ENCODE peak calls at places on chromosome 11, in nine cellular contexts. One of them, this sample, is unnamed.
A peak's percentile ranks its signal among the peaks of the same experiment; 100 is the strongest.

GRCh38 chr11:130581631-130582030 is 133.2 kb downstream of the ADAMTS15 start:
- DNase-seq in GM12865: peak; percentile 15
- DNase-seq in uterus: no peak
- DNase-seq in HCT116: no peak
- DNase-seq in cardiac fibroblast: peak; percentile 25
- DNase-seq in bronchial epithelial cell: peak; percentile 15
- DNase-seq in fibroblast of lung: peak; percentile 62
- DNase-seq in GM13977: no peak
- DNase-seq in pancreas: no peak
- DNase-seq in this sample: no peak

GRCh38 chr11:62108017-62108750 is 15.6 kb upstream of the INCENP start:
- DNase-seq in pancreas: no peak
- DNase-seq in cardiac fibroblast: peak; percentile 86
- DNase-seq in fibroblast of lung: peak; percentile 62
- DNase-seq in GM12865: peak; percentile 74
- DNase-seq in HCT116: peak; percentile 59
- DNase-seq in GM13977: peak; percentile 54
- DNase-seq in bronchial epithelial cell: peak; percentile 58
- DNase-seq in uterus: peak; percentile 53
- DNase-seq in this sample: peak; percentile 59

GRCh38 chr11:110710520-110711381 is 1.5 kb downstream of the ARHGAP20 start:
- DNase-seq in pancreas: peak; percentile 45
- DNase-seq in GM13977: no peak
- DNase-seq in bronchial epithelial cell: peak; percentile 34
- DNase-seq in GM12865: no peak
- DNase-seq in fibroblast of lung: peak; percentile 43
- DNase-seq in HCT116: no peak
- DNase-seq in uterus: peak; percentile 49
- DNase-seq in cardiac fibroblast: peak; percentile 28
- DNase-seq in this sample: peak; percentile 81

GRCh38 chr11:26527685-26528084 is 44.4 kb downstream of the MUC15 start:
- DNase-seq in GM13977: no peak
- DNase-seq in fibroblast of lung: no peak
- DNase-seq in bronchial epithelial cell: no peak
- DNase-seq in pancreas: no peak
- DNase-seq in HCT116: no peak
- DNase-seq in cardiac fibroblast: no peak
- DNase-seq in GM12865: no peak
- DNase-seq in uterus: no peak
- DNase-seq in this sample: no peak

GRCh38 chr11:6567371-6567745 is 36.1 kb downstream of the RRP8 start:
- DNase-seq in GM12865: no peak
- DNase-seq in GM13977: peak; percentile 14
- DNase-seq in cardiac fibroblast: no peak
- DNase-seq in fibroblast of lung: no peak
- DNase-seq in pancreas: no peak
- DNase-seq in HCT116: no peak
- DNase-seq in uterus: no peak
- DNase-seq in bronchial epithelial cell: no peak
- DNase-seq in this sample: no peak

GRCh38 chr11:117818036-117818858 is 6.3 kb downstream of the FXYD2 start:
- DNase-seq in bronchial epithelial cell: peak; percentile 73
- DNase-seq in pancreas: no peak
- DNase-seq in uterus: no peak
- DNase-seq in cardiac fibroblast: peak; percentile 66
- DNase-seq in fibroblast of lung: peak; percentile 43
- DNase-seq in HCT116: no peak
- DNase-seq in GM13977: peak; percentile 71
- DNase-seq in GM12865: peak; percentile 86
- DNase-seq in this sample: no peak

GRCh38 chr11:34680206-34680605 is 59.3 kb downstream of the EHF start:
- DNase-seq in pancreas: no peak
- DNase-seq in bronchial epithelial cell: peak; percentile 89
- DNase-seq in fibroblast of lung: peak; percentile 27
- DNase-seq in uterus: no peak
- DNase-seq in GM12865: no peak
- DNase-seq in GM13977: no peak
- DNase-seq in cardiac fibroblast: peak; percentile 72
- DNase-seq in HCT116: no peak
- DNase-seq in this sample: no peak

GRCh38 chr11:2361565-2361964 is 15.5 kb upstream of the CD81 start:
- DNase-seq in GM13977: no peak
- DNase-seq in cardiac fibroblast: no peak
- DNase-seq in fibroblast of lung: no peak
- DNase-seq in HCT116: no peak
- DNase-seq in pancreas: no peak
- DNase-seq in GM12865: no peak
- DNase-seq in bronchial epithelial cell: no peak
- DNase-seq in uterus: no peak
- DNase-seq in this sample: no peak

GRCh38 chr11:1054143-1055108 is 17.9 kb upstream of the MUC6 start:
- DNase-seq in bronchial epithelial cell: no peak
- DNase-seq in GM13977: no peak
- DNase-seq in cardiac fibroblast: no peak
- DNase-seq in uterus: peak; percentile 9
- DNase-seq in fibroblast of lung: no peak
- DNase-seq in HCT116: no peak
- DNase-seq in GM12865: no peak
- DNase-seq in pancreas: peak; percentile 30
- DNase-seq in this sample: no peak

GRCh38 chr11:86548278-86548917 is 124.0 kb downstream of the ME3 start:
- DNase-seq in GM13977: no peak
- DNase-seq in bronchial epithelial cell: peak; percentile 69
- DNase-seq in fibroblast of lung: peak; percentile 85
- DNase-seq in GM12865: no peak
- DNase-seq in cardiac fibroblast: peak; percentile 52
- DNase-seq in HCT116: no peak
- DNase-seq in pancreas: no peak
- DNase-seq in uterus: no peak
- DNase-seq in this sample: peak; percentile 39

GRCh38 chr11:46696212-46696558 is 4.2 kb downstream of the ARHGAP1 start:
- DNase-seq in cardiac fibroblast: no peak
- DNase-seq in GM12865: no peak
- DNase-seq in HCT116: no peak
- DNase-seq in fibroblast of lung: no peak
- DNase-seq in bronchial epithelial cell: no peak
- DNase-seq in GM13977: no peak
- DNase-seq in pancreas: no peak
- DNase-seq in uterus: no peak
- DNase-seq in this sample: peak; percentile 76

GRCh38 chr11:10409207-10409661 is 45.8 kb upstream of the AMPD3 start:
- DNase-seq in pancreas: no peak
- DNase-seq in GM12865: no peak
- DNase-seq in fibroblast of lung: no peak
- DNase-seq in GM13977: no peak
- DNase-seq in cardiac fibroblast: no peak
- DNase-seq in HCT116: no peak
- DNase-seq in bronchial epithelial cell: no peak
- DNase-seq in uterus: no peak
- DNase-seq in this sample: no peak

GRCh38 chr11:61448552-61448927 is 18.6 kb downstream of the SDHAF2 start:
- DNase-seq in GM12865: no peak
- DNase-seq in HCT116: no peak
- DNase-seq in uterus: no peak
- DNase-seq in fibroblast of lung: no peak
- DNase-seq in bronchial epithelial cell: no peak
- DNase-seq in GM13977: no peak
- DNase-seq in pancreas: no peak
- DNase-seq in cardiac fibroblast: peak; percentile 22
- DNase-seq in this sample: no peak

GRCh38 chr11:128642571-128642970 is 51.3 kb upstream of the FLI1 start:
- DNase-seq in pancreas: no peak
- DNase-seq in bronchial epithelial cell: peak; percentile 36
- DNase-seq in fibroblast of lung: no peak
- DNase-seq in GM12865: no peak
- DNase-seq in cardiac fibroblast: no peak
- DNase-seq in HCT116: no peak
- DNase-seq in uterus: no peak
- DNase-seq in GM13977: no peak
- DNase-seq in this sample: no peak

DNA sequence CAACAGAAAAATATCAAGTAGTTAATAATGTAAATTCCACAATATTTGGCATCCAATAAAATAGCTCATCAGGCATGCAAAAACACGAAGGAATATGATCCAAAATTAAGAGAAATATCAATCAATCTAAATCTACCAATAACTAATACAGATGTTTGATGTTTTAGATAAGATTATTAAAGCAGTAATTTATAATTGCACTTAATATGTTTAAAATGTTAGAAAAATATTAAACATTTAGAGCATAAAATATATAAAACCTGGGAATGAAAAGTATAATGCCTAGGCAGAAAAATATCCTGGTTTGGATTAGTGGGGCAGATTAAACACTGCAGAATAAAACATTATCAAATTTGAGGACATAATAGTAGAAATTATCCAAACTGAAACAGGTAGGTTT is 879.9 kb downstream of the FAM181B start:
- DNase-seq in HCT116: no peak
- DNase-seq in cardiac fibroblast: no peak
- DNase-seq in GM13977: no peak
- DNase-seq in fibroblast of lung: no peak
- DNase-seq in GM12865: no peak
- DNase-seq in pancreas: no peak
- DNase-seq in bronchial epithelial cell: no peak
- DNase-seq in uterus: no peak
- DNase-seq in this sample: no peak
- TF ChIP-seq CTCF in HCT116: no peak
- TF ChIP-seq CTCF in cardiac fibroblast: no peak
- TF ChIP-seq CTCF in GM13977: no peak
- TF ChIP-seq CTCF in fibroblast of lung: no peak
- TF ChIP-seq CTCF in GM12865: no peak
- TF ChIP-seq CTCF in pancreas: no peak
- TF ChIP-seq CTCF in bronchial epithelial cell: no peak
- TF ChIP-seq CTCF in uterus: no peak
- TF ChIP-seq CTCF in this sample: no peak

DNA sequence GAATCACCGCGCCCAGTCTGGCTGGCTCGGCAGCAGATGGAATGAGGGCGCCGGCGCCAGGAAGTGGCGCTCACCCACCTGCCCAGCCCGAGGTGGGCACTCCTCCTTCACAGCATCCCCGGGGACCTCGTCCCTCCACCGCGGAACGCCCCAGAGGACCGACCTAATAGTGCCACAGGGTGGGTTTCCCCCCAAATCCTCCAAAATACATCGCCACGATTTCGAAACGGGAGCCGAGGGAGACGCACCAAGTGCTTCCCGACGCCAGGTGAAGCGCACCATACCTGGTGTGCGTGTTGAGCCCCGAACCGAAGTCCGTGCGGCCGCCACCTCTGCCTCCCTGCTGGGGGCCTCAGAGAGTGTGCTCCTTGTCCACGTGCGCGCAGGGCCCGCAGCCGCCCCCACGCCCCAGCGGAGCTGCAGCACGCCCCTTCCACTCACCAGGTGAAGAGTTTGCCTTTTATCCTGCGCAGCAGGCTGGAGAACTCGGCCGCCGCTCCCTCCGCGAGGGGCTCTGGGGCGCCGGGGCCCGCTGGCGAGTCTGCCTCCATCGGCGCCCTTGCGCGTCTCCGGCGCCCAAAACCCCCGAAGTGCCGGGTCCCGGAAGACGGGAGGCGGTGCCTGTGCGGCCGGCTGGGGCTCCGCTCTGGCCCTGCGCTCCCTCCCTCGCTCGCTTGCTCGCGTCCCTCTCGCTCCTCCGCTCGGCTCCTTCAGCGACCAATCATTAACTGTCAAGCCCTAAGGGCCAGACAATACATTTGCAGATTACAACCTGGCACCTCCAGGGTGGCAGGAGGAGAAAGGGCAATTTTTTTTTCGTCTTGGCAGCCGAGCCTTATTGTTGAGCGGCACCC is at the start of gene SLC35F2:
- DNase-seq in uterus: no peak
- DNase-seq in bronchial epithelial cell: peak; percentile 49
- DNase-seq in fibroblast of lung: peak; percentile 72
- DNase-seq in GM12865: peak; percentile 94
- DNase-seq in HCT116: peak; percentile 73
- DNase-seq in cardiac fibroblast: peak; percentile 61
- DNase-seq in pancreas: peak; percentile 67
- DNase-seq in GM13977: peak; percentile 82
- DNase-seq in this sample: peak; percentile 68
- TF ChIP-seq CTCF in uterus: no peak
- TF ChIP-seq CTCF in bronchial epithelial cell: no peak
- TF ChIP-seq CTCF in fibroblast of lung: no peak
- TF ChIP-seq CTCF in GM12865: peak; percentile 19
- TF ChIP-seq CTCF in HCT116: peak; percentile 0
- TF ChIP-seq CTCF in cardiac fibroblast: no peak
- TF ChIP-seq CTCF in pancreas: no peak
- TF ChIP-seq CTCF in GM13977: peak; percentile 27
- TF ChIP-seq CTCF in this sample: no peak

GRCh38 chr11:134332189-134332631 is 422 bp downstream of the GLB1L2 start:
- DNase-seq in GM13977: no peak
- DNase-seq in fibroblast of lung: no peak
- DNase-seq in bronchial epithelial cell: no peak
- DNase-seq in pancreas: peak; percentile 56
- DNase-seq in HCT116: no peak
- DNase-seq in GM12865: no peak
- DNase-seq in uterus: peak; percentile 30
- DNase-seq in cardiac fibroblast: no peak
- DNase-seq in this sample: peak; percentile 50
- TF ChIP-seq CTCF in GM13977: peak; percentile 30
- TF ChIP-seq CTCF in fibroblast of lung: no peak
- TF ChIP-seq CTCF in bronchial epithelial cell: peak; percentile 21
- TF ChIP-seq CTCF in pancreas: no peak
- TF ChIP-seq CTCF in HCT116: peak; percentile 14
- TF ChIP-seq CTCF in GM12865: no peak
- TF ChIP-seq CTCF in uterus: no peak
- TF ChIP-seq CTCF in cardiac fibroblast: no peak
- TF ChIP-seq CTCF in this sample: no peak

GRCh38 chr11:65128182-65129145 is 5.9 kb downstream of the SYVN1 start:
- DNase-seq in GM13977: no peak
- DNase-seq in uterus: no peak
- DNase-seq in GM12865: no peak
- DNase-seq in bronchial epithelial cell: no peak
- DNase-seq in fibroblast of lung: no peak
- DNase-seq in pancreas: no peak
- DNase-seq in cardiac fibroblast: no peak
- DNase-seq in HCT116: no peak
- DNase-seq in this sample: no peak

GRCh38 chr11:65131895-65132237 is 2.5 kb downstream of the SYVN1 start:
- DNase-seq in GM12865: no peak
- DNase-seq in GM13977: no peak
- DNase-seq in bronchial epithelial cell: no peak
- DNase-seq in pancreas: no peak
- DNase-seq in HCT116: no peak
- DNase-seq in cardiac fibroblast: no peak
- DNase-seq in fibroblast of lung: no peak
- DNase-seq in uterus: no peak
- DNase-seq in this sample: no peak

GRCh38 chr11:65130631-65131416 is 3.5 kb downstream of the SYVN1 start:
- DNase-seq in uterus: no peak
- DNase-seq in HCT116: no peak
- DNase-seq in cardiac fibroblast: no peak
- DNase-seq in GM12865: no peak
- DNase-seq in pancreas: no peak
- DNase-seq in bronchial epithelial cell: no peak
- DNase-seq in GM13977: no peak
- DNase-seq in fibroblast of lung: no peak
- DNase-seq in this sample: no peak

GRCh38 chr11:65131417-65131776 is 2.9 kb downstream of the SYVN1 start:
- DNase-seq in uterus: no peak
- DNase-seq in HCT116: no peak
- DNase-seq in fibroblast of lung: no peak
- DNase-seq in cardiac fibroblast: no peak
- DNase-seq in bronchial epithelial cell: no peak
- DNase-seq in GM12865: no peak
- DNase-seq in pancreas: no peak
- DNase-seq in GM13977: no peak
- DNase-seq in this sample: no peak

GRCh38 chr11:65129649-65130441 is 4.5 kb downstream of the SYVN1 start:
- DNase-seq in fibroblast of lung: no peak
- DNase-seq in cardiac fibroblast: no peak
- DNase-seq in uterus: no peak
- DNase-seq in pancreas: no peak
- DNase-seq in GM12865: no peak
- DNase-seq in HCT116: no peak
- DNase-seq in GM13977: no peak
- DNase-seq in bronchial epithelial cell: no peak
- DNase-seq in this sample: no peak
- TF ChIP-seq CTCF in fibroblast of lung: no peak
- TF ChIP-seq CTCF in cardiac fibroblast: no peak
- TF ChIP-seq CTCF in uterus: no peak
- TF ChIP-seq CTCF in pancreas: no peak
- TF ChIP-seq CTCF in GM12865: no peak
- TF ChIP-seq CTCF in HCT116: peak; percentile 12
- TF ChIP-seq CTCF in GM13977: no peak
- TF ChIP-seq CTCF in bronchial epithelial cell: no peak
- TF ChIP-seq CTCF in this sample: no peak